ENCODE peak calls at places on chromosomes 5 and 9, in seven cellular contexts. N is H9, Y is WERI-Rb-1, Q is smooth muscle cell of the brain vasculature, W is fibroblast of gingiva, J is lower leg skin, D is GM04504. L is an unnamed sample.
A peak's percentile ranks its signal among the peaks of the same experiment; 100 is the strongest.

GRCh38 chr5:14663734-14664269 is 716 bp upstream of the OTULIN start:
- DNase-seq in N (no peak), Y (peak; percentile 40), Q (no peak), W (no peak), J (no peak), D (no peak), L (no peak)

GRCh38 chr5:179435181-179435580 is 89.9 kb upstream of the ADAMTS2 start:
- DNase-seq in N (no peak), Y (no peak), Q (no peak), W (no peak), J (no peak), D (no peak), L (no peak)

GRCh38 chr5:112142769-112143270 is 276.3 kb downstream of the EPB41L4A start:
- DNase-seq in N (no peak), Y (no peak), Q (no peak), W (peak; percentile 59), J (no peak), D (peak; percentile 42), L (no peak)

GRCh38 chr5:154723740-154724505 is 31.3 kb upstream of the LARP1 start:
- DNase-seq in N (no peak), Y (no peak), Q (no peak), W (peak; percentile 17), J (no peak), D (no peak), L (no peak)

GRCh38 chr5:96733771-96734498 is 71.8 kb downstream of the CAST start:
- DNase-seq in N (peak; percentile 43), Y (peak; percentile 82), Q (no peak), W (no peak), J (no peak), D (no peak), L (no peak)

GRCh38 chr5:36696059-36696673 is 89.8 kb downstream of the SLC1A3 start:
- DNase-seq in N (peak; percentile 77), Y (peak; percentile 67), Q (no peak), W (peak; percentile 42), J (peak; percentile 90), D (no peak), L (no peak)

GRCh38 chr5:159208508-159209437 is 580 bp downstream of the RNF145 start:
- DNase-seq in N (peak; percentile 58), Y (peak; percentile 47), Q (no peak), W (peak; percentile 23), J (peak; percentile 91), D (no peak), L (no peak)

GRCh38 chr9:23702311-23702922 is 123.6 kb downstream of the ELAVL2 start:
- DNase-seq in N (no peak), Y (no peak), Q (no peak), W (no peak), J (no peak), D (no peak), L (no peak)

GRCh38 chr5:150780180-150780692 is 1.7 kb downstream of the SMIM3 start:
- DNase-seq in N (no peak), Y (no peak), Q (no peak), W (peak; percentile 70), J (no peak), D (peak; percentile 51), L (no peak)

GRCh38 chr9:105243015-105243686 is 1.3 kb upstream of the SLC44A1 start:
- DNase-seq in N (no peak), Y (no peak), Q (no peak), W (no peak), J (no peak), D (peak; percentile 79), L (peak; percentile 48)

GRCh38 chr9:132516911-132517310 is 65.5 kb upstream of the BARHL1 start:
- DNase-seq in N (no peak), Y (no peak), Q (no peak), W (no peak), J (no peak), D (no peak), L (no peak)